ENCODE peak calls at places on chromosome 9, in ten cellular contexts. B, W, J, O, I, M, N, S, V and H are unnamed samples.

GRCh38 chr9:2489838-2490314 is 131.7 kb upstream of the VLDLR start:
- DNase-seq in V (no peak), B (peak; percentile 27), O (no peak), J (no peak), M (peak; percentile 57), N (no peak), W (no peak), S (no peak), I (no peak), H (no peak)

GRCh38 chr9:95171001-95171400 is 146.5 kb downstream of the FANCC start:
- DNase-seq in V (no peak), M (peak; percentile 77), W (no peak), O (no peak), B (peak; percentile 77), S (no peak), N (no peak), I (no peak), J (no peak), H (no peak)

GRCh38 chr9:137689745-137690529 is 71.1 kb downstream of the EHMT1 start:
- DNase-seq in M (no peak), O (no peak), I (no peak), S (peak; percentile 61), J (no peak), B (peak; percentile 97), V (no peak), N (no peak), W (no peak), H (no peak)

GRCh38 chr9:5111696-5112095 is 73.7 kb downstream of the INSL6 start:
- DNase-seq in V (no peak), I (no peak), B (no peak), O (peak; percentile 60), M (no peak), S (no peak), J (no peak), N (no peak), W (peak; percentile 59), H (no peak)

GRCh38 chr9:36739538-36740116 is 166.9 kb downstream of the MELK start:
- DNase-seq in B (no peak), W (no peak), N (no peak), J (no peak), S (no peak), O (no peak), V (no peak), M (no peak), I (no peak), H (no peak)

GRCh38 chr9:98255064-98255577 is 328 bp downstream of the TBC1D2 start:
- DNase-seq in J (no peak), O (no peak), W (peak; percentile 73), B (peak; percentile 70), V (no peak), N (no peak), S (no peak), M (no peak), I (no peak), H (no peak)

GRCh38 chr9:121884057-121884512 is 209.0 kb downstream of the TTLL11 start:
- DNase-seq in B (no peak), M (no peak), V (no peak), O (no peak), S (no peak), W (no peak), I (no peak), J (no peak), N (no peak), H (no peak)

GRCh38 chr9:86116425-86116824 is 17.1 kb upstream of the GOLM1 start:
- DNase-seq in I (no peak), V (no peak), J (no peak), W (no peak), N (no peak), B (no peak), M (no peak), O (no peak), S (no peak), H (no peak)

GRCh38 chr9:97954550-97954989 is 16.6 kb upstream of the HEMGN start:
- DNase-seq in O (no peak), W (no peak), M (peak; percentile 87), J (no peak), V (peak; percentile 43), B (peak; percentile 21), I (no peak), N (no peak), S (peak; percentile 70), H (peak; percentile 30)

GRCh38 chr9:134887686-134888602 is 7.3 kb downstream of the FCN2 start:
- DNase-seq in J (no peak), O (no peak), V (no peak), W (peak; percentile 64), M (no peak), N (no peak), S (no peak), B (no peak), I (no peak), H (no peak)

GRCh38 chr9:98326402-98327248 is 71.2 kb upstream of the TBC1D2 start:
- DNase-seq in W (no peak), N (peak; percentile 16), M (peak; percentile 92), J (peak; percentile 5), B (peak; percentile 88), S (no peak), V (no peak), I (no peak), O (peak; percentile 4), H (no peak)

GRCh38 chr9:136117291-136118060 is 1.2 kb downstream of the TMEM250 start:
- DNase-seq in V (peak; percentile 63), W (no peak), J (no peak), M (peak; percentile 77), N (no peak), I (no peak), S (peak; percentile 58), O (peak; percentile 85), B (peak; percentile 20), H (no peak)

GRCh38 chr9:111375817-111376564 is 46.0 kb upstream of the OR2K2 start:
- DNase-seq in B (peak; percentile 48), V (no peak), O (no peak), I (no peak), J (no peak), N (no peak), S (no peak), M (no peak), W (no peak), H (no peak)

GRCh38 chr9:5915438-5915837 is 24.7 kb downstream of the MLANA start:
- DNase-seq in O (no peak), M (no peak), N (no peak), J (no peak), I (no peak), S (no peak), W (no peak), B (no peak), V (no peak), H (no peak)

GRCh38 chr9:38008168-38009034 is 60.6 kb downstream of the SHB start:
- DNase-seq in B (peak; percentile 94), S (peak; percentile 56), M (peak; percentile 82), O (no peak), W (peak; percentile 83), V (peak; percentile 74), N (no peak), J (peak; percentile 64), I (no peak), H (no peak)

GRCh38 chr9:3478549-3478953 is 47.2 kb downstream of the RFX3 start:
- DNase-seq in M (peak; percentile 53), I (no peak), O (no peak), J (no peak), N (no peak), S (no peak), W (no peak), V (peak; percentile 10), B (no peak), H (peak; percentile 2)

GRCh38 chr9:137955586-137955985 is 78.0 kb downstream of the CACNA1B start:
- DNase-seq in M (no peak), B (no peak), J (no peak), S (no peak), W (no peak), I (no peak), V (no peak), O (no peak), N (no peak), H (no peak)

GRCh38 chr9:136844766-136845464 is 2.6 kb downstream of the AJM1 start:
- DNase-seq in S (peak; percentile 45), J (no peak), B (no peak), N (no peak), V (no peak), M (no peak), O (no peak), W (no peak), I (no peak), H (no peak)

GRCh38 chr9:93159601-93160418 is 24.1 kb upstream of the WNK2 start:
- DNase-seq in V (peak; percentile 95), S (peak; percentile 85), B (peak; percentile 87), J (peak; percentile 69), O (peak; percentile 96), M (peak; percentile 86), N (peak; percentile 82), I (no peak), W (peak; percentile 94), H (peak; percentile 38)
- H3K4me3 ChIP-seq in V (no peak overlapping the region), S (no peak overlapping the region), B (no peak overlapping the region), J (no peak overlapping the region), O (no peak overlapping the region), M (no peak overlapping the region), N (no peak overlapping the region), I (no peak overlapping the region), W (no peak overlapping the region), H (no peak overlapping the region)

DNA sequence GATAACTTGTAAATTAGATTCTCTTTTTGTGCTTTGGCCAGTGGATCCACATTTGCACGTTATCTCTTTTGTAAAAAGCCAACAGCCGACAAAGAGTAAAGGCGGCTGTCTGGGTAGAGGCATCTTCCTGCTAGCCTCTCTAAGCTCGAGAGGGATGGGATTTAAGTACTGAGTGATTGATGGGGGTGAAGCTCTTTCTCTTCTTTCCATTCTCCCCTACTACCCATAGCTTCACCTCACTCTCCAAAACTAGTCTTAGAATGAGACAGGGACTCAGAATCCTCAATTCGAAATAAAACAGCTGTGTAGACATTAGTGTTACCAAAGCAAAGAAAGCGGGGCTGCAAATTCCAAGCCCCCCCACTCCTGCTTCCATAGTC is 3.5 kb downstream of the PBX3 start:
- DNase-seq in B (no peak), W (no peak), N (no peak), V (no peak), I (no peak), J (no peak), S (no peak), M (no peak), O (no peak), H (no peak)
- H3K4me3 ChIP-seq in B (no peak overlapping the region), W (no peak overlapping the region), N (peak overlapping the region; percentile 31), V (no peak overlapping the region), I (no peak overlapping the region), J (no peak overlapping the region), S (no peak overlapping the region), M (no peak overlapping the region), O (no peak overlapping the region), H (no peak overlapping the region)

GRCh38 chr9:114953917-114954316 is 23.5 kb upstream of the TNFSF8 start:
- DNase-seq in S (no peak), V (no peak), W (no peak), B (peak; percentile 68), J (peak; percentile 38), O (no peak), N (peak; percentile 74), M (no peak), I (peak; percentile 19), H (no peak)
- H3K4me3 ChIP-seq in S (no peak overlapping the region), V (no peak overlapping the region), W (no peak overlapping the region), B (no peak overlapping the region), J (no peak overlapping the region), O (no peak overlapping the region), N (no peak overlapping the region), M (no peak overlapping the region), I (no peak overlapping the region), H (no peak overlapping the region)

DNA sequence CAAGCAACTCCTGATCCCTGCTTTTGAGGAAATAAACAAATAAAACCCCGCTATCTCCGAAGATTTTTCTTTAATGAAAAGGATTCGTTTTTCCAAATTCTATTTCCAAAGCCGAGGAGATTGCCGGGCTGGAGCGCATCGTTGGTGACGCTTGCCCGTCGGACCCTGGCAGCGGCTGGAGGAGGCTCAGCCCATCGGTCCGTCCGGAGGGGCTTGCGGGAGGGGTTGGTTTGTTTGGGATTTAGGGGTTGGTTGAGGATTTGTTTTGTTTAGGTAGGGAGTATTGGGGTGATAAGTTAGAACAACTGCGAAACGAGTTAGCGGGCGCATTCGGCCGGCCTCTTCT is 20.8 kb downstream of the URM1 start:
- DNase-seq in B (no peak), J (no peak), V (no peak), O (no peak), S (no peak), N (no peak), M (no peak), W (no peak), I (no peak), H (no peak)
- H3K4me3 ChIP-seq in B (no peak overlapping the region), J (no peak overlapping the region), V (no peak overlapping the region), O (no peak overlapping the region), S (no peak overlapping the region), N (no peak overlapping the region), M (no peak overlapping the region), W (no peak overlapping the region), I (no peak overlapping the region), H (no peak overlapping the region)